ENCODE peak calls at places on chromosomes 4 and X, in eight cellular contexts. A, K, U, T, Y, D, S and O are unnamed samples.
A peak's percentile ranks its signal among the peaks of the same experiment; 100 is the strongest.

GRCh38 chr4:56857601-56858301 is 36.2 kb upstream of the SPINK2 start:
- DNase-seq in T (no peak), K (no peak), U (no peak), D (no peak), A (no peak), S (no peak), Y (no peak), O (no peak)

GRCh38 chrX:123833387-123833786 is 26.5 kb upstream of the XIAP start:
- DNase-seq in K (no peak), D (no peak), Y (peak; percentile 52), U (peak; percentile 58), A (peak; percentile 54), T (peak; percentile 61), S (peak; percentile 49), O (peak; percentile 38)

GRCh38 chrX:97547873-97548578 is 664.3 kb downstream of the RPA4 start:
- DNase-seq in T (no peak), A (no peak), Y (no peak), U (peak; percentile 1), S (no peak), K (no peak), D (no peak), O (no peak)

GRCh38 chr4:11801466-11802446 is 373.1 kb upstream of the HS3ST1 start:
- DNase-seq in U (no peak), K (no peak), A (no peak), T (no peak), S (no peak), Y (no peak), D (no peak), O (no peak)

GRCh38 chr4:67869580-67870190 is 14.1 kb downstream of the TMPRSS11D start:
- DNase-seq in Y (no peak), U (no peak), K (no peak), D (no peak), A (no peak), T (no peak), S (no peak), O (no peak)

GRCh38 chr4:8391071-8391470 is 49.5 kb downstream of the ACOX3 start:
- DNase-seq in Y (no peak), D (no peak), S (no peak), T (no peak), U (no peak), A (no peak), K (peak; percentile 54), O (no peak)

GRCh38 chr4:5186584-5187170 is 135.4 kb downstream of the STK32B start:
- DNase-seq in K (no peak), U (no peak), Y (no peak), T (no peak), A (no peak), D (no peak), S (no peak), O (no peak)

GRCh38 chr4:41647368-41647767 is 101.2 kb downstream of the PHOX2B start:
- DNase-seq in S (no peak), U (no peak), Y (no peak), K (no peak), A (no peak), D (no peak), T (no peak), O (no peak)

GRCh38 chr4:47031713-47032404 is 492 bp downstream of the GABRB1 start:
- DNase-seq in K (peak; percentile 32), T (no peak), Y (no peak), S (no peak), U (no peak), D (no peak), A (peak; percentile 7), O (no peak)

GRCh38 chrX:46204721-46205422 is 340.3 kb downstream of the ZNF674 start:
- DNase-seq in S (no peak), Y (no peak), D (no peak), K (no peak), U (peak; percentile 6), A (no peak), T (no peak), O (no peak)

GRCh38 chr4:139458999-139459398 is 5.1 kb downstream of the RAB33B start:
- DNase-seq in K (no peak), S (no peak), A (no peak), U (no peak), D (no peak), Y (no peak), T (no peak), O (no peak)

GRCh38 chrX:57134702-57135101 is 2.5 kb downstream of the SPIN2A start:
- DNase-seq in T (no peak), U (no peak), A (no peak), D (no peak), K (no peak), Y (no peak), S (no peak), O (no peak)

GRCh38 chr4:89312066-89312465 is 4.5 kb upstream of the GPRIN3 start:
- DNase-seq in U (no peak), T (no peak), A (no peak), S (no peak), K (no peak), D (no peak), Y (no peak), O (no peak)

GRCh38 chr4:94458682-94459081 is 6.9 kb downstream of the PDLIM5 start:
- DNase-seq in Y (no peak), S (no peak), A (no peak), T (no peak), U (no peak), K (no peak), D (no peak), O (no peak)

GRCh38 chrX:19373034-19373891 is 29.5 kb downstream of the PDHA1 start:
- DNase-seq in A (no peak), K (no peak), Y (no peak), T (no peak), U (no peak), D (no peak), S (no peak), O (peak; percentile 13)

GRCh38 chrX:123219916-123220315 is 35.8 kb downstream of the GRIA3 start:
- DNase-seq in K (no peak), U (no peak), T (no peak), D (peak; percentile 10), Y (no peak), A (peak; percentile 43), S (no peak), O (peak; percentile 13)

GRCh38 chr4:173448919-173449641 is 50.2 kb upstream of the SCRG1 start:
- DNase-seq in S (no peak), T (no peak), Y (no peak), D (no peak), U (no peak), A (peak; percentile 73), K (no peak), O (no peak)

GRCh38 chr4:144948421-144948820 is 149.6 kb downstream of the ANAPC10 start:
- DNase-seq in S (no peak), U (no peak), D (no peak), K (no peak), A (no peak), T (no peak), Y (no peak), O (peak; percentile 54)

GRCh38 chr4:86500527-86500926 is 93.6 kb upstream of the PTPN13 start:
- DNase-seq in Y (no peak), A (no peak), D (no peak), S (no peak), T (no peak), K (no peak), U (no peak), O (no peak)

GRCh38 chr4:56606385-56606784 is 74.7 kb downstream of the HOPX start:
- DNase-seq in A (no peak), U (no peak), D (no peak), Y (no peak), T (no peak), K (no peak), S (no peak), O (no peak)

GRCh38 chr4:168600796-168601583 is 104.1 kb downstream of the PALLD start:
- DNase-seq in D (no peak), S (no peak), U (peak; percentile 86), A (no peak), Y (no peak), T (no peak), K (no peak), O (no peak)
- H3K27ac ChIP-seq in D (no peak overlapping the region), S (no peak overlapping the region), U (no peak overlapping the region), A (no peak overlapping the region), Y (no peak overlapping the region), T (no peak overlapping the region), K (no peak overlapping the region), O (no peak overlapping the region)

GRCh38 chr4:112060212-112060611 is 85.0 kb upstream of the FAM241A start:
- DNase-seq in U (no peak), D (no peak), T (peak; percentile 17), Y (no peak), A (peak; percentile 63), S (no peak), K (no peak), O (peak; percentile 52)

GRCh38 chr4:112058433-112058832 is 86.8 kb upstream of the FAM241A start:
- DNase-seq in K (no peak), U (no peak), S (no peak), Y (no peak), A (no peak), T (no peak), D (no peak), O (no peak)

GRCh38 chr4:112057479-112057878 is 87.8 kb upstream of the FAM241A start:
- DNase-seq in U (no peak), Y (no peak), S (no peak), T (no peak), D (no peak), K (no peak), A (no peak), O (no peak)

GRCh38 chr4:112053825-112054224 is 91.4 kb upstream of the FAM241A start:
- DNase-seq in Y (no peak), K (no peak), A (no peak), S (no peak), D (no peak), U (no peak), T (no peak), O (no peak)

GRCh38 chr4:112055100-112055499 is 90.2 kb upstream of the FAM241A start:
- DNase-seq in Y (no peak), T (no peak), A (no peak), D (no peak), S (no peak), U (no peak), K (no peak), O (peak; percentile 26)
- H3K27ac ChIP-seq in Y (no peak overlapping the region), T (no peak overlapping the region), A (no peak overlapping the region), D (no peak overlapping the region), S (no peak overlapping the region), U (no peak overlapping the region), K (no peak overlapping the region), O (no peak overlapping the region)

DNA sequence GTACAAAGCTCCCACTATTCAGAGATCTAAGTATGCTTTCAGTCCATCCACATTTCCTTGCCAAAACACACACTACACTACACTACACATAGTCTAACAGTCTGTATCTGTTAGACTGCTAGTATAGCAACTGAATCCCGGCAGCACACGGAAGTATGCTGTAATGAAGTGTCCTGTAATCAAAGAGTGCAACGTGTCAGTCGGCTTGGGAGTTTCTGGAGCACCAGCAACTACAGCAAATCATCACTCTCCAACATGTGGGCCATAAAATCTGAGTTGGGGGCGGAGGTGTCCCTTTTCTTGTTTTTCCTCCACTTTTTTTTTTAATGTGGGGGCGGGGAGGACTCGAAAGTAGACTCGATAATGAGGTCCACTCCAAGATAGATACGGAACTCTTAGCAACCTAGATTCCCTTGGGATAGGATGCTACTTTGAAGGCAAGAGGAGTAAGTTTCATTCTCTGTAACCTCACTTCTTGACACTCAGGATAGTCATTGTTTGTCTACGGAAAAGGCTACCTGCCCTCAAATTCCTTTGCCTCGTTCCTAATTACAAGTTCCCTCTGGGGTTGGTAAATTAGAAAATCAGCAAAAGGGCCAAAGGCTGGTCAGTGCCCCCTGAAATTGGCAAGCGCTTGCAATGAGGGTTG is 722 bp downstream of the SLC10A7 start:
- DNase-seq in U (peak; percentile 29), T (no peak), D (no peak), Y (peak; percentile 60), K (no peak), A (peak; percentile 63), S (peak; percentile 20), O (peak; percentile 27)
- H3K27ac ChIP-seq in U (peak overlapping the region; percentile 87), T (peak overlapping the region; percentile 77), D (peak overlapping the region; percentile 89), Y (peak overlapping the region; percentile 88), K (peak overlapping the region; percentile 90), A (peak overlapping the region; percentile 67), S (peak overlapping the region; percentile 88), O (no peak overlapping the region)

GRCh38 chr4:121696140-121696640 is 590 bp downstream of the ANXA5 start:
- DNase-seq in K (peak; percentile 81), Y (peak; percentile 88), U (peak; percentile 40), T (no peak), A (peak; percentile 51), D (peak; percentile 81), S (peak; percentile 77), O (peak; percentile 44)
- H3K27ac ChIP-seq in K (peak overlapping the region; percentile 93), Y (peak overlapping the region; percentile 98), U (peak overlapping the region; percentile 95), T (peak overlapping the region; percentile 85), A (peak overlapping the region; percentile 41), D (peak overlapping the region; percentile 99), S (peak overlapping the region; percentile 98), O (no peak overlapping the region)